ENCODE peak calls at places on chromosomes 11 and 22, in seven cellular contexts. K, I, N, H, E, P and B are unnamed samples.

GRCh38 chr11:17259519-17259918 is 17.0 kb upstream of the NUCB2 start:
- DNase-seq in P (no peak), H (no peak), E (no peak), K (no peak), N (no peak), I (no peak), B (no peak)

GRCh38 chr22:40975346-40975745 is 24.2 kb downstream of the RBX1 start:
- DNase-seq in K (no peak), N (no peak), H (no peak), E (no peak), I (no peak), P (no peak), B (no peak)

GRCh38 chr11:35878736-35879135 is 65.1 kb upstream of the LDLRAD3 start:
- DNase-seq in N (no peak), K (no peak), I (no peak), P (no peak), H (no peak), E (no peak), B (no peak)

GRCh38 chr11:119342362-119343130 is 1.9 kb upstream of the C1QTNF5 start:
- DNase-seq in N (no peak), E (no peak), H (no peak), P (no peak), I (no peak), K (no peak), B (no peak)

GRCh38 chr11:64850979-64851567 is 6.6 kb upstream of the CDC42BPG start:
- DNase-seq in H (no peak), I (no peak), K (no peak), E (no peak), P (no peak), N (no peak), B (no peak)

GRCh38 chr11:122170815-122171475 is 54.9 kb upstream of the BLID start:
- DNase-seq in H (no peak), K (no peak), N (no peak), P (no peak), I (no peak), E (no peak), B (no peak)

GRCh38 chr11:620201-620600 is 4.5 kb upstream of the IRF7 start:
- DNase-seq in P (no peak), E (no peak), H (no peak), K (no peak), I (no peak), N (no peak), B (no peak)

GRCh38 chr11:20362481-20362880 is 1.0 kb upstream of the HTATIP2 start:
- DNase-seq in K (no peak), E (no peak), I (no peak), N (no peak), H (no peak), P (no peak), B (no peak)

GRCh38 chr22:44085743-44086741 is 61.9 kb downstream of the PARVB start:
- DNase-seq in E (no peak), P (peak; percentile 74), I (no peak), H (peak; percentile 58), N (peak; percentile 66), K (peak; percentile 86), B (peak; percentile 39)

GRCh38 chr22:43152355-43153071 is 1.2 kb downstream of the TSPO start:
- DNase-seq in P (peak; percentile 80), H (no peak), N (peak; percentile 70), I (peak; percentile 76), K (peak; percentile 70), E (no peak), B (no peak)

GRCh38 chr11:396948-397548 is 3.0 kb downstream of the PKP3 start:
- DNase-seq in P (no peak), K (peak; percentile 62), N (no peak), I (no peak), E (no peak), H (no peak), B (no peak)

GRCh38 chr11:112412383-112412782 is 151.7 kb upstream of the PLET1 start:
- DNase-seq in H (no peak), N (no peak), K (no peak), E (no peak), P (no peak), I (no peak), B (no peak)

GRCh38 chr11:126880872-126881271 is 119.7 kb downstream of the KIRREL3 start:
- DNase-seq in N (no peak), E (no peak), H (no peak), P (no peak), I (no peak), K (no peak), B (no peak)

GRCh38 chr11:122071680-122072321 is 44.2 kb downstream of the BLID start:
- DNase-seq in I (no peak), K (no peak), N (no peak), H (no peak), E (no peak), P (peak; percentile 10), B (no peak)

GRCh38 chr11:83612891-83613766 is 327.0 kb upstream of the CCDC90B start:
- DNase-seq in E (no peak), K (no peak), H (no peak), P (no peak), N (no peak), I (no peak), B (no peak)

GRCh38 chr11:117528061-117528780 is 200.6 kb downstream of the CEP164 start:
- DNase-seq in K (no peak), P (no peak), E (no peak), I (no peak), H (peak; percentile 85), N (no peak), B (no peak)

GRCh38 chr11:1299621-1300020 is 9.8 kb downstream of the TOLLIP start:
- DNase-seq in H (no peak), N (no peak), E (no peak), K (no peak), I (no peak), P (no peak), B (no peak)

GRCh38 chr22:48444320-48445112 is 1383.2 kb downstream of the BRD1 start:
- DNase-seq in I (peak; percentile 40), H (no peak), N (no peak), E (no peak), K (no peak), P (no peak), B (no peak)

GRCh38 chr11:71066311-71066710 is 186.1 kb downstream of the SHANK2 start:
- DNase-seq in P (no peak), N (no peak), E (no peak), H (no peak), K (no peak), I (no peak), B (no peak)

GRCh38 chr11:57116654-57117053 is 65.1 kb upstream of the LRRC55 start:
- DNase-seq in H (peak; percentile 46), K (peak; percentile 23), I (no peak), P (no peak), E (no peak), N (peak; percentile 33), B (peak; percentile 42)

DNA sequence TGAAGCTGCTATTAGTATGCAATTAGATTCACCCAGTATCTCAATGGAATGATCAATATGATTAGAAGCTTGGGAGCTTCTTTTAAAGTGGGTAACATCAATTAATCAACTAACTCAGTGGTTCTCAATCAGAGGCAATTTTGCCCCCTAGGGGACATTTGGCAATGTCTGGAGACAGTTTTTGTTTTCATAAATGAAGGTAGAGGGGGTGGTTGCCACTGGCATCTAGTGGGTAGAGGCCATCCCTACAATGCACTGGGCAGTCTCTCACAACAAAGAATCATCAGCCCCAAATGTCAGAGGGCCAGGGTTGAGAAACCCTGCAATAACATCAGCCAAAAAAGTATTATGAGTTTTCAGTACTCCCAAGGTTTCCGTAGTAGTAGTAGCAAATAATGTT is 5.9 kb upstream of the AMOTL1 start:
- DNase-seq in N (peak; percentile 49), I (no peak), E (no peak), H (peak; percentile 28), P (no peak), K (no peak), B (peak; percentile 24)
- TF ChIP-seq CTCF in N (peak; percentile 26), I (peak; percentile 9), E (no peak), H (peak; percentile 34), P (no peak), K (peak; percentile 40), B (peak; percentile 33)

GRCh38 chr22:50468626-50469025 is 6.2 kb downstream of the SBF1 start:
- DNase-seq in H (no peak), N (no peak), I (no peak), E (no peak), K (no peak), P (no peak), B (no peak)

GRCh38 chr22:50470491-50470890 is 4.3 kb downstream of the SBF1 start:
- DNase-seq in N (no peak), K (no peak), H (no peak), P (no peak), E (no peak), I (no peak), B (no peak)

GRCh38 chr22:50471197-50471847 is 3.5 kb downstream of the SBF1 start:
- DNase-seq in P (no peak), H (no peak), I (no peak), N (no peak), E (no peak), K (no peak), B (no peak)

GRCh38 chr22:50467773-50468440 is 6.9 kb downstream of the SBF1 start:
- DNase-seq in I (no peak), P (no peak), H (no peak), N (no peak), E (no peak), K (no peak), B (no peak)

DNA sequence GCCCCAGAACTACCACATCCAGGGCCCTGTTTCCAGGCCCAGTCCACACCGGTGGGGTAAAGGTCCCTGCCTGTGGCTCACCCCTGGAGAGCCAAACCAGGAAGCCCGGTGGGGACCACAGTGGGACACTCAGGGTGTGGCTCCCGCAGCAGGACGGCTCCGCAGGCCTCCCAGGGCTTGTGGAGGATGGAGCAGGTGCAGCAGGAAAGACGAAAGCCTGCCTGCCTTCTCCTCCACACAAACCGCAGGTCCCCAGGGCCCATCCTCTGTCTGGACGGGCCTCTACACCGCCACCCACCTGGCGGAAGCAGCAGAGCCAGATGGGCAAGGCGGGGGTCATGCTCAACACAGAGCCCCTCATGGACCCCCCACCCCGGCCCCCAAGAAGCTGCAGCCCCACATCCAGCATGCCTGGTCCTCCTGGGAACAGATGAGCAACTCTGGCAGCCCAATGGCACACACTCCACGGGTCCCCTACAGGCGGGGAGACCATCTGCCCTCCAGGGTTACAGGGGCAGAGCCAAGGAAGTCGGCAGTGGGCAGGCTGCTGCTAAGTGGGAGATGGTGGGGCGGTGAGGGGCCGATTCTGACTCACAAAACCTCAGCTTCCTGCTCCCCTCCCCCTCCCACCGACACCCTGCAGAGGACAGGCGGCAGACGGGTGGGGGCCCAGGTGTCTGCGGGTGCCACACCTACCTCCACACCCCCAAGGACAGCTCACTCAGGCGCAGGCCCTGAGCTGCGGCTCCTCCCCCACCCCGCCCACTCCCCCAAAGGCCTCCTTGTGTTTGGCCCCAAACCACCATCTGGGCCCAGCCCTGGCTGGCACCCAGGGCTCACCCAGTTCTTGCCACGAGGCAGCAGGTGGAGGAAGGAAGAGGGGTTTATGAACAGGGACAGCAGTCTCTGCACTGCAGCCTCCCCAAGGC is 5.2 kb downstream of the SBF1 start:
- DNase-seq in P (peak; percentile 56), K (no peak), H (peak; percentile 61), N (peak; percentile 94), E (no peak), I (no peak), B (no peak)
- TF ChIP-seq CTCF in P (no peak), K (no peak), H (no peak), N (no peak), E (no peak), I (no peak), B (no peak)

GRCh38 chr11:108788565-108789199 is 123.8 kb downstream of the DDX10 start:
- DNase-seq in I (no peak), N (peak; percentile 6), P (no peak), E (no peak), K (peak; percentile 6), H (peak; percentile 9), B (peak; percentile 11)
- TF ChIP-seq CTCF in I (no peak), N (no peak), P (no peak), E (no peak), K (peak; percentile 35), H (peak; percentile 56), B (peak; percentile 40)

GRCh38 chr11:61173456-61173855 is 12.2 kb upstream of the VPS37C start:
- DNase-seq in H (peak; percentile 35), N (peak; percentile 36), I (no peak), P (no peak), E (no peak), K (no peak), B (no peak)
- TF ChIP-seq CTCF in H (peak; percentile 28), N (no peak), I (no peak), P (no peak), E (no peak), K (peak; percentile 10), B (no peak)